ENCODE peak calls at places on chromosome 18, in nine cellular contexts. One of them, this sample, is unnamed.

GRCh38 chr18:58310517-58310916 is 266.5 kb downstream of the NEDD4L start:
- DNase-seq in neural progenitor cell: no peak
- DNase-seq in fibroblast of lung: no peak
- DNase-seq in WTC11: no peak
- DNase-seq in fibroblast of villous mesenchyme: no peak
- DNase-seq in H9: no peak
- DNase-seq in nephron progenitor cell: no peak
- DNase-seq in endodermal cell: no peak
- DNase-seq in fibroblast of pulmonary artery: no peak
- DNase-seq in this sample: peak

GRCh38 chr18:28735731-28736130 is 558.8 kb upstream of the CDH2 start:
- DNase-seq in neural progenitor cell: no peak
- DNase-seq in fibroblast of lung: peak
- DNase-seq in WTC11: no peak
- DNase-seq in fibroblast of villous mesenchyme: peak
- DNase-seq in H9: no peak
- DNase-seq in nephron progenitor cell: no peak
- DNase-seq in endodermal cell: no peak
- DNase-seq in fibroblast of pulmonary artery: peak
- DNase-seq in this sample: no peak

GRCh38 chr18:10274327-10274726 is 180.1 kb upstream of the APCDD1 start:
- DNase-seq in neural progenitor cell: no peak
- DNase-seq in fibroblast of lung: peak
- DNase-seq in WTC11: no peak
- DNase-seq in fibroblast of villous mesenchyme: peak
- DNase-seq in H9: no peak
- DNase-seq in nephron progenitor cell: no peak
- DNase-seq in endodermal cell: no peak
- DNase-seq in fibroblast of pulmonary artery: peak
- DNase-seq in this sample: no peak

GRCh38 chr18:7000484-7001096 is 117.0 kb downstream of the LAMA1 start:
- DNase-seq in neural progenitor cell: peak
- DNase-seq in fibroblast of lung: peak
- DNase-seq in WTC11: no peak
- DNase-seq in fibroblast of villous mesenchyme: peak
- DNase-seq in H9: no peak
- DNase-seq in nephron progenitor cell: no peak
- DNase-seq in endodermal cell: no peak
- DNase-seq in fibroblast of pulmonary artery: peak
- DNase-seq in this sample: no peak

GRCh38 chr18:36813753-36814130 is 15.1 kb downstream of the TPGS2 start:
- DNase-seq in neural progenitor cell: no peak
- DNase-seq in fibroblast of lung: no peak
- DNase-seq in WTC11: no peak
- DNase-seq in fibroblast of villous mesenchyme: no peak
- DNase-seq in H9: no peak
- DNase-seq in nephron progenitor cell: no peak
- DNase-seq in endodermal cell: no peak
- DNase-seq in fibroblast of pulmonary artery: no peak
- DNase-seq in this sample: no peak

GRCh38 chr18:10304853-10305252 is 149.6 kb upstream of the APCDD1 start:
- DNase-seq in neural progenitor cell: no peak
- DNase-seq in fibroblast of lung: peak
- DNase-seq in WTC11: no peak
- DNase-seq in fibroblast of villous mesenchyme: peak
- DNase-seq in H9: no peak
- DNase-seq in nephron progenitor cell: no peak
- DNase-seq in endodermal cell: no peak
- DNase-seq in fibroblast of pulmonary artery: peak
- DNase-seq in this sample: no peak

GRCh38 chr18:44686156-44686555 is 5.5 kb downstream of the SETBP1 start:
- DNase-seq in neural progenitor cell: no peak
- DNase-seq in fibroblast of lung: no peak
- DNase-seq in WTC11: no peak
- DNase-seq in fibroblast of villous mesenchyme: no peak
- DNase-seq in H9: no peak
- DNase-seq in nephron progenitor cell: no peak
- DNase-seq in endodermal cell: no peak
- DNase-seq in fibroblast of pulmonary artery: no peak
- DNase-seq in this sample: no peak

GRCh38 chr18:70448588-70448987 is 159.7 kb downstream of the SOCS6 start:
- DNase-seq in neural progenitor cell: no peak
- DNase-seq in fibroblast of lung: no peak
- DNase-seq in WTC11: no peak
- DNase-seq in fibroblast of villous mesenchyme: no peak
- DNase-seq in H9: no peak
- DNase-seq in nephron progenitor cell: no peak
- DNase-seq in endodermal cell: no peak
- DNase-seq in fibroblast of pulmonary artery: no peak
- DNase-seq in this sample: no peak

GRCh38 chr18:3177902-3178687 is 41.7 kb downstream of the MYOM1 start:
- DNase-seq in neural progenitor cell: no peak
- DNase-seq in fibroblast of lung: peak
- DNase-seq in WTC11: no peak
- DNase-seq in fibroblast of villous mesenchyme: peak
- DNase-seq in H9: no peak
- DNase-seq in nephron progenitor cell: no peak
- DNase-seq in endodermal cell: no peak
- DNase-seq in fibroblast of pulmonary artery: peak
- DNase-seq in this sample: peak

GRCh38 chr18:47997338-47997780 is 66.9 kb upstream of the SMAD2 start:
- DNase-seq in neural progenitor cell: peak
- DNase-seq in fibroblast of lung: no peak
- DNase-seq in WTC11: peak
- DNase-seq in fibroblast of villous mesenchyme: no peak
- DNase-seq in H9: peak
- DNase-seq in nephron progenitor cell: peak
- DNase-seq in endodermal cell: peak
- DNase-seq in fibroblast of pulmonary artery: peak
- DNase-seq in this sample: peak

GRCh38 chr18:75365230-75365629 is 62.3 kb downstream of the SMIM21 start:
- DNase-seq in neural progenitor cell: no peak
- DNase-seq in fibroblast of lung: no peak
- DNase-seq in WTC11: no peak
- DNase-seq in fibroblast of villous mesenchyme: no peak
- DNase-seq in H9: no peak
- DNase-seq in nephron progenitor cell: no peak
- DNase-seq in endodermal cell: no peak
- DNase-seq in fibroblast of pulmonary artery: no peak
- DNase-seq in this sample: no peak

GRCh38 chr18:13181765-13182164 is 36.8 kb upstream of the LDLRAD4 start:
- DNase-seq in neural progenitor cell: no peak
- DNase-seq in fibroblast of lung: no peak
- DNase-seq in WTC11: no peak
- DNase-seq in fibroblast of villous mesenchyme: no peak
- DNase-seq in H9: peak
- DNase-seq in nephron progenitor cell: no peak
- DNase-seq in endodermal cell: no peak
- DNase-seq in fibroblast of pulmonary artery: no peak
- DNase-seq in this sample: no peak

GRCh38 chr18:79963658-79964329 is 649 bp upstream of the HSBP1L1 start:
- DNase-seq in neural progenitor cell: no peak
- DNase-seq in fibroblast of lung: no peak
- DNase-seq in WTC11: no peak
- DNase-seq in fibroblast of villous mesenchyme: no peak
- DNase-seq in H9: no peak
- DNase-seq in nephron progenitor cell: no peak
- DNase-seq in endodermal cell: no peak
- DNase-seq in fibroblast of pulmonary artery: no peak
- DNase-seq in this sample: no peak

GRCh38 chr18:63299837-63300787 is 19.5 kb downstream of the BCL2 start:
- DNase-seq in neural progenitor cell: no peak
- DNase-seq in fibroblast of lung: no peak
- DNase-seq in WTC11: no peak
- DNase-seq in fibroblast of villous mesenchyme: no peak
- DNase-seq in H9: no peak
- DNase-seq in nephron progenitor cell: no peak
- DNase-seq in endodermal cell: no peak
- DNase-seq in fibroblast of pulmonary artery: no peak
- DNase-seq in this sample: peak

GRCh38 chr18:10588975-10589374 is 63.1 kb downstream of the NAPG start:
- DNase-seq in neural progenitor cell: no peak
- DNase-seq in fibroblast of lung: no peak
- DNase-seq in WTC11: no peak
- DNase-seq in fibroblast of villous mesenchyme: no peak
- DNase-seq in H9: no peak
- DNase-seq in nephron progenitor cell: no peak
- DNase-seq in endodermal cell: no peak
- DNase-seq in fibroblast of pulmonary artery: no peak
- DNase-seq in this sample: no peak

GRCh38 chr18:76376668-76377358 is 118.2 kb downstream of the ZNF516 start:
- DNase-seq in neural progenitor cell: no peak
- DNase-seq in fibroblast of lung: peak
- DNase-seq in WTC11: no peak
- DNase-seq in fibroblast of villous mesenchyme: no peak
- DNase-seq in H9: no peak
- DNase-seq in nephron progenitor cell: no peak
- DNase-seq in endodermal cell: no peak
- DNase-seq in fibroblast of pulmonary artery: no peak
- DNase-seq in this sample: peak

GRCh38 chr18:74498712-74499629 is 2.8 kb downstream of the CNDP2 start:
- DNase-seq in neural progenitor cell: no peak
- DNase-seq in fibroblast of lung: peak
- DNase-seq in WTC11: no peak
- DNase-seq in fibroblast of villous mesenchyme: peak
- DNase-seq in H9: no peak
- DNase-seq in nephron progenitor cell: no peak
- DNase-seq in endodermal cell: no peak
- DNase-seq in fibroblast of pulmonary artery: no peak
- DNase-seq in this sample: peak

GRCh38 chr18:48193521-48194251 is 215.5 kb downstream of the ZBTB7C start:
- DNase-seq in neural progenitor cell: no peak
- DNase-seq in fibroblast of lung: no peak
- DNase-seq in WTC11: no peak
- DNase-seq in fibroblast of villous mesenchyme: no peak
- DNase-seq in H9: no peak
- DNase-seq in nephron progenitor cell: no peak
- DNase-seq in endodermal cell: peak
- DNase-seq in fibroblast of pulmonary artery: peak
- DNase-seq in this sample: no peak

GRCh38 chr18:3456686-3457069 is 6.7 kb downstream of the TGIF1 start:
- DNase-seq in neural progenitor cell: no peak
- DNase-seq in fibroblast of lung: no peak
- DNase-seq in WTC11: no peak
- DNase-seq in fibroblast of villous mesenchyme: no peak
- DNase-seq in H9: no peak
- DNase-seq in nephron progenitor cell: no peak
- DNase-seq in endodermal cell: no peak
- DNase-seq in fibroblast of pulmonary artery: no peak
- DNase-seq in this sample: no peak

GRCh38 chr18:7038330-7038846 is 79.2 kb downstream of the LAMA1 start:
- DNase-seq in neural progenitor cell: peak
- DNase-seq in fibroblast of lung: peak
- DNase-seq in WTC11: peak
- DNase-seq in fibroblast of villous mesenchyme: peak
- DNase-seq in H9: peak
- DNase-seq in nephron progenitor cell: peak
- DNase-seq in endodermal cell: peak
- DNase-seq in fibroblast of pulmonary artery: peak
- DNase-seq in this sample: peak

GRCh38 chr18:46346896-46347630 is 242.9 kb downstream of the HAUS1 start:
- DNase-seq in neural progenitor cell: no peak
- DNase-seq in fibroblast of lung: no peak
- DNase-seq in WTC11: no peak
- DNase-seq in fibroblast of villous mesenchyme: no peak
- DNase-seq in H9: no peak
- DNase-seq in nephron progenitor cell: no peak
- DNase-seq in endodermal cell: no peak
- DNase-seq in fibroblast of pulmonary artery: no peak
- DNase-seq in this sample: no peak

DNA sequence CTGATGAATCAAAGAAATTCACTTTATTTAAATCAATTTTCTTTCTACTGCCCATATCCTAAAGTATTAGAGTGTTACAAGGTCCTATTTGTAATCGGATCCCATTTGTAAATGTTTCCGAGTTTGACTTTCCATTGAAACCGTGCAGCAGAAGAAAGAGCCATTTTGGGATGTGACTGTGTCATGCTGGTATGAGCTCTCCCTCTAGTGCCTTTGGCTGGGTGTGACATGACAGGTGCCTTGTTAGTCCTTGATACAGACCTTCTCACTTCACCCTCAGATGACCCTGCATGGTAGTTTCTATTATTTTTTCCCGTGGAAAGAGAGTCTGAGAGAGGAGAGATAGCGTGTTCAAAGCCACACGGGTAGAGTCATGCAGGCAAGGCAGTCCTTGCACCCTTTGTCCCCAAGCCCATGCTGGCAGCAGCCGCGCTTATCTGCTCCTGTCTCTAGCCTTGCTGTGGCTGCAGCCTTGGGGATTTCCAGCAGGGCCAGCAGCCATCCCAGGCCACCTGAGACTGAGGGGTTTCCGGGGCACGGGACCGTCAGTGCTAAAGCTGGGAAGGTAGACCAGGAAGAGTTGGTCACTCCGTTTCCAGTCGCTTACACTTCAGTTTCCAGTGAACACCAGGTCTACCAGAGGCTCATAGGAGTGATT is 21.4 kb downstream of the CHMP1B start:
- DNase-seq in neural progenitor cell: peak
- DNase-seq in fibroblast of lung: no peak
- DNase-seq in WTC11: no peak
- DNase-seq in fibroblast of villous mesenchyme: no peak
- DNase-seq in H9: no peak
- DNase-seq in nephron progenitor cell: no peak
- DNase-seq in endodermal cell: peak
- DNase-seq in fibroblast of pulmonary artery: peak
- DNase-seq in this sample: peak
- TF ChIP-seq CTCF in neural progenitor cell: peak
- TF ChIP-seq CTCF in fibroblast of lung: peak
- TF ChIP-seq CTCF in WTC11: no peak
- TF ChIP-seq CTCF in fibroblast of villous mesenchyme: peak
- TF ChIP-seq CTCF in H9: peak
- TF ChIP-seq CTCF in nephron progenitor cell: no peak
- TF ChIP-seq CTCF in endodermal cell: peak
- TF ChIP-seq CTCF in fibroblast of pulmonary artery: peak
- TF ChIP-seq CTCF in this sample: peak

GRCh38 chr18:78580835-78581339 is 398.7 kb upstream of the SALL3 start:
- DNase-seq in neural progenitor cell: no peak
- DNase-seq in fibroblast of lung: no peak
- DNase-seq in WTC11: no peak
- DNase-seq in fibroblast of villous mesenchyme: no peak
- DNase-seq in H9: no peak
- DNase-seq in nephron progenitor cell: no peak
- DNase-seq in endodermal cell: no peak
- DNase-seq in fibroblast of pulmonary artery: no peak
- DNase-seq in this sample: no peak
- TF ChIP-seq CTCF in neural progenitor cell: peak
- TF ChIP-seq CTCF in fibroblast of lung: no peak
- TF ChIP-seq CTCF in WTC11: no peak
- TF ChIP-seq CTCF in fibroblast of villous mesenchyme: no peak
- TF ChIP-seq CTCF in H9: peak
- TF ChIP-seq CTCF in nephron progenitor cell: no peak
- TF ChIP-seq CTCF in endodermal cell: peak
- TF ChIP-seq CTCF in fibroblast of pulmonary artery: no peak
- TF ChIP-seq CTCF in this sample: no peak

GRCh38 chr18:35616664-35617423 is 35.3 kb downstream of the GALNT1 start:
- DNase-seq in neural progenitor cell: no peak
- DNase-seq in fibroblast of lung: peak
- DNase-seq in WTC11: no peak
- DNase-seq in fibroblast of villous mesenchyme: peak
- DNase-seq in H9: no peak
- DNase-seq in nephron progenitor cell: peak
- DNase-seq in endodermal cell: peak
- DNase-seq in fibroblast of pulmonary artery: peak
- DNase-seq in this sample: peak
- TF ChIP-seq CTCF in neural progenitor cell: no peak
- TF ChIP-seq CTCF in fibroblast of lung: no peak
- TF ChIP-seq CTCF in WTC11: no peak
- TF ChIP-seq CTCF in fibroblast of villous mesenchyme: no peak
- TF ChIP-seq CTCF in H9: no peak
- TF ChIP-seq CTCF in nephron progenitor cell: no peak
- TF ChIP-seq CTCF in endodermal cell: no peak
- TF ChIP-seq CTCF in fibroblast of pulmonary artery: no peak
- TF ChIP-seq CTCF in this sample: no peak

GRCh38 chr18:49973592-49973991 is 160.3 kb upstream of the ACAA2 start:
- DNase-seq in neural progenitor cell: no peak
- DNase-seq in fibroblast of lung: no peak
- DNase-seq in WTC11: no peak
- DNase-seq in fibroblast of villous mesenchyme: no peak
- DNase-seq in H9: no peak
- DNase-seq in nephron progenitor cell: no peak
- DNase-seq in endodermal cell: no peak
- DNase-seq in fibroblast of pulmonary artery: no peak
- DNase-seq in this sample: no peak
- TF ChIP-seq CTCF in neural progenitor cell: no peak
- TF ChIP-seq CTCF in fibroblast of lung: no peak
- TF ChIP-seq CTCF in WTC11: no peak
- TF ChIP-seq CTCF in fibroblast of villous mesenchyme: no peak
- TF ChIP-seq CTCF in H9: no peak
- TF ChIP-seq CTCF in nephron progenitor cell: no peak
- TF ChIP-seq CTCF in endodermal cell: no peak
- TF ChIP-seq CTCF in fibroblast of pulmonary artery: no peak
- TF ChIP-seq CTCF in this sample: no peak